ENCODE peak calls at places on chromosomes 4 and X, in seven cellular contexts. V is CD8-positive, alpha-beta memory T cell; F is BJ; J is kidney epithelial cell; M is effector memory CD4-positive, alpha-beta T cell; I is CD8-positive, alpha-beta T cell; Q is H7. K is an unnamed sample. For H3K36me3, the result is how much of the 10 kb centered on the place peaks cover.

GRCh38 chr4:145773581-145774234 is 93.8 kb downstream of the C4orf51 start:
- DNase-seq in Q (no peak), V (no peak), J (no peak), I (no peak), F (no peak), M (no peak), K (peak)

GRCh38 chrX:39895228-39896110 is 202.3 kb downstream of the BCOR start:
- DNase-seq in F (no peak), M (no peak), J (no peak), Q (no peak), I (no peak), V (no peak), K (peak)

GRCh38 chr4:101944649-101945048 is 154.1 kb downstream of the BANK1 start:
- DNase-seq in F (peak), V (no peak), I (no peak), Q (no peak), M (no peak), J (peak), K (no peak)

GRCh38 chr4:17562157-17562556 is 14.8 kb upstream of the LAP3 start:
- DNase-seq in I (no peak), Q (no peak), J (no peak), V (no peak), M (no peak), F (no peak), K (no peak)

GRCh38 chrX:147550217-147550616 is 361.5 kb upstream of the FMR1 start:
- DNase-seq in J (no peak), Q (peak), V (no peak), I (no peak), M (no peak), F (no peak), K (peak)

GRCh38 chr4:1082215-1083182 is 30.9 kb downstream of the RNF212 start:
- DNase-seq in I (no peak), Q (peak), J (peak), F (no peak), V (no peak), M (no peak), K (peak)

GRCh38 chrX:113260474-113260873 is 419.8 kb upstream of the AMOT start:
- DNase-seq in M (no peak), I (no peak), Q (peak), V (no peak), F (no peak), J (no peak), K (no peak)

GRCh38 chr4:186906722-186907121 is 183.1 kb upstream of the FAT1 start:
- DNase-seq in V (no peak), F (no peak), Q (no peak), J (no peak), I (no peak), M (no peak), K (no peak)

GRCh38 chr4:41432889-41433288 is 105.1 kb upstream of the LIMCH1 start:
- DNase-seq in F (peak), J (peak), V (no peak), Q (peak), M (no peak), I (no peak), K (no peak)

GRCh38 chr4:1214101-1215095 is 34.5 kb downstream of the CTBP1 start:
- DNase-seq in M (no peak), I (no peak), F (no peak), V (no peak), Q (no peak), J (no peak), K (no peak)

GRCh38 chr4:89509708-89510269 is 202.2 kb upstream of the GPRIN3 start:
- DNase-seq in F (peak), V (no peak), I (no peak), M (no peak), J (no peak), Q (no peak), K (no peak)

GRCh38 chr4:73212982-73213730 is 45.4 kb downstream of the ANKRD17 start:
- DNase-seq in F (no peak), M (no peak), V (no peak), J (no peak), Q (no peak), I (no peak), K (no peak)

GRCh38 chr4:174383783-174384182 is 100.1 kb downstream of the CEP44 start:
- DNase-seq in F (no peak), Q (no peak), J (no peak), I (no peak), V (no peak), M (no peak), K (no peak)

GRCh38 chr4:2689114-2689513 is 67.0 kb downstream of the TNIP2 start:
- DNase-seq in F (no peak), Q (no peak), V (no peak), I (no peak), M (no peak), J (no peak), K (no peak)

GRCh38 chrX:95505721-95506120 is 1178.9 kb upstream of the DIAPH2 start:
- DNase-seq in V (no peak), J (no peak), I (no peak), M (no peak), F (no peak), Q (peak), K (no peak)

GRCh38 chrX:130680164-130681035 is 222.6 kb downstream of the ENOX2 start:
- DNase-seq in J (no peak), I (no peak), V (no peak), F (no peak), M (no peak), Q (no peak), K (peak)

GRCh38 chrX:47170861-47171692 is 22.6 kb upstream of the UBA1 start:
- DNase-seq in I (no peak), M (no peak), J (no peak), F (no peak), Q (peak), V (no peak), K (no peak)
- H3K36me3 ChIP-seq in I (under half), M (half or more), J (under half), F (under half), Q (under half), V (under half), K (under half)

DNA sequence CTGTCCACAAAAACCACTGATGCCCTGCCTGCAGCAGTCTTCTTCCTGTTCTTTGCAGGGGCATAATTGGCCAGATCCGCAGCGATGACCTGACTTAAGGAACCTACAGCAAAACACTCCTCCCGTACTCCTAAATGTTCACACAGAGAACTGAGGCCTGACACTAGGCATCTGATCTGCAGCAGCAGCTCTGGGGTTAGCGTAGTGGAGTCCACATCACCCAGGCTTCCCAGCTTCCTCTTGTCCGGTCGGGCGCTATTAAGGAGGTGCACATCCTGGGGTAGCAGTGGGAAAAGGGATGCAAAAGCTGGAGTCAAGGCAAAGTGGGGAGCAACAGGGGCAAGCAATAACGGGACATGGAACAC is 758 bp downstream of the SCFD2 start:
- DNase-seq in Q (peak), V (no peak), M (no peak), F (no peak), I (no peak), J (no peak), K (peak)
- H3K4me3 ChIP-seq in Q (peak), V (peak), M (peak), F (peak), I (peak), J (peak), K (peak)

DNA sequence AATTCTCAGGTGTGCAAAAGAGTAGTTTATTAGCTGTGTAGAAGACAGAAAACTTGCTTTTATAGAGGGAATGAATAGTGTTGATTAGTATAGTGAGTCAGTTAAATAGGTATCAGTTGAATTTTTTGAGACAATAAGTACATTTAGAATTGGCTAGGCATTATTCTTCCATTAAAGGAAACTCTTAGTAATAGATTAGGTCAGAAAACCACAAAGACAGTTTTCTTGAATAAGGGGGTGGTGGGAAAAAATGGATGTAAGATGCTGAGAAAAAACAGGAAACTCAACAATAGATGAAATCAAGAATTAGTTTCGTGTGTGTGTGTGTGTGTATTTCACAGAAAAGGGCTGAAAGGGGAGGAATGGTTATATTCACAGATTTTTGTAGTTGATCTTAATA is 16.8 kb downstream of the CD38 start:
- DNase-seq in M (no peak), F (no peak), Q (no peak), J (no peak), I (no peak), V (no peak), K (no peak)
- H3K36me3 ChIP-seq in M (under half), F (under half), Q (under half), J (under half), I (under half), V (under half), K (under half)

DNA sequence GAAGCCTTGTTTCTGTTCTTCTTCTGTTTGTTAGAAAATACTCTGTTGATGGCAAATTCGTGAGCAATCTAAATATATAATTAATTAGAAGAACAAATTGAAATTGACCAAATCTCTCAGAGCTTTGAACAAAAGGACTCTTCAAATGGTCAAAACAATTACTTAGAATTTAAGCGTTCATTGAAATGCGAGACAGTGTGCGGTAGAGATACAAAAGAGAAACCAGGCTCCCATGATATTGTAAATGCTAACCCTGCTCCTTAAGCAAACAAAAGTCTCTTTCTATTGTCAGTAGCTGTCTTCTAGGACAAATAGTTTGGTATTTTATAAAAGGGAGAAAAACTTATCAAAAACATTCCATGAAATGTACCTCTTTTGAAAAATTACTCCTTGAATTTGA is 453.4 kb upstream of the MAGEB2 start:
- DNase-seq in V (no peak), M (no peak), Q (no peak), I (no peak), J (no peak), F (no peak), K (no peak)
- H3K4me3 ChIP-seq in V (no peak), M (no peak), Q (no peak), I (no peak), J (no peak), F (no peak), K (no peak)

K was measured in MG63.